ENCODE peak calls at places on chromosomes 13 and 19, in six cellular contexts. U, O, N, V, G and Y are unnamed samples. For H3K9me3, H3K27me3 and H3K36me3, the result is how much of the 10 kb centered on the place peaks cover.

GRCh38 chr13:101544979-101545378 is 92.5 kb downstream of the ITGBL1 start:
- DNase-seq in N (no peak), O (no peak), V (no peak), U (no peak), G (no peak), Y (no peak)

GRCh38 chr19:40247735-40248262 is 21.3 kb upstream of the CCNP start:
- DNase-seq in G (no peak), N (no peak), O (no peak), U (no peak), V (no peak), Y (no peak)

GRCh38 chr13:33285420-33286124 is at the start of gene STARD13:
- DNase-seq in V (peak), U (peak), N (peak), O (peak), G (peak), Y (peak)

GRCh38 chr19:52689804-52690394 is 44.9 kb downstream of the ZNF611 start:
- DNase-seq in U (peak), N (peak), O (peak), V (peak), G (peak), Y (peak)

GRCh38 chr19:44764975-44765948 is 12.4 kb upstream of the CBLC start:
- DNase-seq in O (peak), G (no peak), N (no peak), U (no peak), V (no peak), Y (no peak)

GRCh38 chr19:10751109-10751972 is 33.5 kb downstream of the DNM2 start:
- DNase-seq in G (peak), V (peak), N (peak), U (peak), O (no peak), Y (no peak)

GRCh38 chr13:114048463-114048862 is 74.6 kb upstream of the C13orf46 start:
- DNase-seq in V (no peak), U (no peak), O (no peak), G (no peak), N (no peak), Y (no peak)

GRCh38 chr13:40069173-40070044 is 413.9 kb downstream of the COG6 start:
- DNase-seq in G (peak), O (peak), U (peak), V (peak), N (peak), Y (peak)

GRCh38 chr13:34019870-34020269 is 201.9 kb downstream of the RFC3 start:
- DNase-seq in O (peak), V (peak), G (no peak), U (no peak), N (no peak), Y (no peak)

GRCh38 chr13:109616021-109616420 is 170.4 kb downstream of the IRS2 start:
- DNase-seq in N (no peak), V (no peak), U (no peak), G (no peak), O (no peak), Y (no peak)

GRCh38 chr13:35347679-35348205 is 128.7 kb downstream of the MAB21L1 start:
- DNase-seq in G (no peak), N (no peak), U (no peak), O (no peak), V (no peak), Y (no peak)

GRCh38 chr13:35478384-35479222 is 2.1 kb upstream of the MAB21L1 start:
- DNase-seq in V (no peak), G (no peak), N (no peak), O (no peak), U (no peak), Y (no peak)

GRCh38 chr13:97976551-97977375 is 23.3 kb downstream of the IPO5 start:
- DNase-seq in G (no peak), V (no peak), N (no peak), O (peak), U (no peak), Y (peak)

GRCh38 chr19:50024719-50025021 is 502 bp downstream of the VRK3 start:
- DNase-seq in V (no peak), U (no peak), N (no peak), O (no peak), G (no peak), Y (no peak)

GRCh38 chr19:44570984-44571684 is 41.7 kb upstream of the CEACAM20 start:
- DNase-seq in V (peak), U (no peak), O (peak), N (no peak), G (peak), Y (peak)

GRCh38 chr19:28694812-28695211 is 518.1 kb downstream of the UQCRFS1 start:
- DNase-seq in N (no peak), V (no peak), O (no peak), U (no peak), G (no peak), Y (peak)

GRCh38 chr13:39023761-39024160 is 14.1 kb downstream of the PROSER1 start:
- DNase-seq in N (no peak), G (no peak), O (peak), V (no peak), U (no peak), Y (no peak)

GRCh38 chr19:18167975-18168645 is 5.5 kb upstream of the IFI30 start:
- DNase-seq in O (peak), V (peak), G (peak), N (peak), U (peak), Y (peak)

GRCh38 chr13:43089912-43090498 is 66.6 kb downstream of the DNAJC15 start:
- DNase-seq in U (no peak), N (no peak), V (no peak), G (no peak), O (no peak), Y (no peak)

GRCh38 chr13:74696148-74696922 is 562.1 kb upstream of the KLF12 start:
- DNase-seq in V (no peak), U (no peak), N (no peak), O (no peak), G (no peak), Y (no peak)

GRCh38 chr13:66911411-66911939 is 318.7 kb downstream of the PCDH9 start:
- DNase-seq in U (no peak), G (no peak), O (no peak), V (no peak), N (no peak), Y (no peak)

GRCh38 chr13:94707400-94708021 is 4.8 kb downstream of the SOX21 start:
- DNase-seq in U (no peak), V (no peak), O (no peak), N (no peak), G (no peak), Y (no peak)

GRCh38 chr19:19338082-19338481 is 17.5 kb downstream of the MAU2 start:
- DNase-seq in U (no peak), O (no peak), G (no peak), N (no peak), V (peak), Y (peak)

GRCh38 chr13:21526707-21527454 is 67.8 kb upstream of the ZDHHC20 start:
- DNase-seq in V (no peak), U (no peak), N (no peak), G (no peak), O (peak), Y (no peak)

GRCh38 chr19:45503909-45504308 is 3.4 kb upstream of the VASP start:
- DNase-seq in G (no peak), U (no peak), V (no peak), O (no peak), N (no peak), Y (no peak)

GRCh38 chr13:77779461-77780272 is 82.2 kb downstream of the SLAIN1 start:
- DNase-seq in U (no peak), O (peak), N (no peak), G (peak), V (peak), Y (no peak)

GRCh38 chr13:66558511-66558910 is 671.6 kb downstream of the PCDH9 start:
- DNase-seq in G (no peak), O (no peak), U (no peak), V (no peak), N (no peak), Y (no peak)

GRCh38 chr19:17424743-17425365 is 5.0 kb downstream of the MVB12A start:
- DNase-seq in N (no peak), O (peak), U (peak), G (no peak), V (peak), Y (peak)

GRCh38 chr13:51000576-51001260 is 91.1 kb downstream of the RNASEH2B start:
- DNase-seq in O (no peak), N (peak), G (no peak), U (no peak), V (peak), Y (peak)

GRCh38 chr19:40785526-40785925 is 7.5 kb downstream of the RAB4B start:
- DNase-seq in V (no peak), N (no peak), G (no peak), U (no peak), O (no peak), Y (no peak)

GRCh38 chr13:41802684-41803554 is 158.0 kb downstream of the VWA8 start:
- DNase-seq in G (no peak), V (no peak), O (no peak), U (no peak), N (no peak), Y (peak)

GRCh38 chr19:55152017-55152416 is 3.0 kb upstream of the TNNT1 start:
- DNase-seq in G (no peak), U (no peak), N (no peak), V (no peak), O (no peak), Y (no peak)

GRCh38 chr13:51585696-51586095 is 1.4 kb downstream of the WDFY2 start:
- DNase-seq in U (no peak), O (no peak), N (no peak), G (no peak), V (no peak), Y (no peak)

GRCh38 chr13:97335488-97336134 is 98.4 kb upstream of the RAP2A start:
- DNase-seq in U (no peak), N (no peak), V (no peak), G (no peak), O (no peak), Y (no peak)

GRCh38 chr13:37646531-37646930 is 48.0 kb upstream of the POSTN start:
- DNase-seq in O (no peak), V (no peak), G (no peak), U (no peak), N (no peak), Y (no peak)

GRCh38 chr19:16587031-16588023 is 15.1 kb upstream of the SLC35E1 start:
- DNase-seq in N (no peak), G (no peak), O (no peak), U (no peak), V (no peak), Y (no peak)

GRCh38 chr19:18219911-18220631 is 6.2 kb downstream of the PDE4C start:
- DNase-seq in G (no peak), N (no peak), U (no peak), O (no peak), V (no peak), Y (no peak)

GRCh38 chr19:56813531-56813930 is 27.0 kb downstream of the PEG3 start:
- DNase-seq in U (no peak), N (no peak), V (no peak), G (no peak), O (no peak), Y (no peak)

GRCh38 chr13:20401958-20402856 is 123.5 kb downstream of the CRYL1 start:
- DNase-seq in G (peak), U (no peak), V (no peak), O (no peak), N (no peak), Y (no peak)

GRCh38 chr19:3514930-3515329 is 8.8 kb downstream of the FZR1 start:
- DNase-seq in N (no peak), U (no peak), V (no peak), G (no peak), O (no peak), Y (no peak)

GRCh38 chr19:3510727-3511126 is 4.6 kb downstream of the FZR1 start:
- DNase-seq in O (no peak), N (no peak), V (peak), U (peak), G (no peak), Y (no peak)

GRCh38 chr19:3511506-3512251 is 5.6 kb downstream of the FZR1 start:
- DNase-seq in G (no peak), O (no peak), V (peak), U (peak), N (no peak), Y (no peak)

GRCh38 chr19:3513198-3514140 is 7.4 kb downstream of the FZR1 start:
- DNase-seq in V (peak), O (no peak), N (no peak), G (peak), U (peak), Y (no peak)

GRCh38 chr19:3512562-3512961 is 6.5 kb downstream of the FZR1 start:
- DNase-seq in U (no peak), G (no peak), O (no peak), N (no peak), V (peak), Y (no peak)
- H3K9me3 ChIP-seq in U (under half), G (under half), O (under half), N (under half), V (under half), Y (under half)

DNA sequence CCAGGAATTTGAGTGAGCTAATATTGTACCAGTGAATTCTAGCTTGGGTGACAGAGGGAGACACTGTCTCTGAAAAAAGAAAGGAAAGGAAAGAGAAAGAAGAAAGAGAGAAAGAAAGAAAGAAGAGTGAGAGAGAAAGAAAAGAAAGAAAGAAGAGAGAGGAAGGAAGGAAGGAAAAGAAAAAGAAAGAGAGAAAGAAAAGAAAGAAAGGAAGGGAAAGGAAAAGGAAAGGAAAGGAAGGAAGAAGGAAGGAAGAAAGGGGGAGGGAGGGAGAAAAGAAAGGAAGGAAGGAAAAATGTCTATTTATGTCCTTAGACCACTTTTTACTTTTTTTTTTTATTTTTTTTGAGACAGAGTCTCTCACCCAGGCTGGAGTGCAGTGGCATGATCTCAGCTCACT is 5.4 kb upstream of the ZNF491 start:
- DNase-seq in O (no peak), N (no peak), V (no peak), G (no peak), U (no peak), Y (no peak)
- H3K27me3 ChIP-seq in O (under half), N (under half), V (under half), G (under half), U (under half), Y (under half)

GRCh38 chr19:33133438-33134031 is 1.6 kb downstream of the WDR88 start:
- DNase-seq in V (peak), U (no peak), O (no peak), G (no peak), N (no peak), Y (no peak)

GRCh38 chr19:33132425-33132824 is 511 bp downstream of the WDR88 start:
- DNase-seq in N (no peak), O (no peak), G (no peak), U (no peak), V (no peak), Y (no peak)

GRCh38 chr19:33132021-33132420 is at the start of gene WDR88:
- DNase-seq in N (no peak), U (no peak), O (no peak), G (no peak), V (no peak), Y (no peak)

GRCh38 chr19:33129901-33130300 is 2.0 kb upstream of the WDR88 start:
- DNase-seq in N (no peak), V (no peak), G (no peak), U (no peak), O (no peak), Y (no peak)

DNA sequence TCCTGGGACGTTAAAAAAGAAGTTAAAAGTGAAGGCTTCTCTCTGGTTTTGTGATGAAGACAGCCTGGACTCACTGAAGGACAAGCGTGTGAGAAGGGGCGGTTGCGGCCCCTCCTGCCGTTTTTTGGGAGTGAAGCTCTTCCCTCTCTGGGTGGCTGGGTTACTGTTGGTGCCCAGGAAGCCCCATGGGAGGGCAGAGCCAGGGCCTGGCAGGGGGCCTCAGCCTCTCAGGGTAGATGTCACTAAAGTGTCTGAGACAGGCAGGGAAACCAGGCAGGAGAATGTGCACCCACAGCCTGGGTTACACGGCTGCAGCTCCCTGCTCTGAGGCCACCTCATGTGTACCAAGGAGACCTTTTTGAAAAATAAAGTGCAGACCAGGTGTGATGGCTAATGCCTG is 1.5 kb upstream of the WDR88 start:
- DNase-seq in G (no peak), V (no peak), N (no peak), U (no peak), O (no peak), Y (no peak)
- H3K36me3 ChIP-seq in G (half or more), V (under half), N (under half), U (under half), O (under half), Y (under half)

GRCh38 chr19:12260861-12261260 is 33.8 kb downstream of the ZNF44 start:
- DNase-seq in U (no peak), V (no peak), G (no peak), O (no peak), N (no peak), Y (no peak)

GRCh38 chr19:12260236-12260635 is 34.4 kb downstream of the ZNF44 start:
- DNase-seq in G (no peak), O (no peak), N (no peak), U (no peak), V (no peak), Y (no peak)

GRCh38 chr19:12265921-12266704 is 28.6 kb downstream of the ZNF44 start:
- DNase-seq in N (no peak), G (no peak), U (no peak), V (no peak), O (no peak), Y (no peak)

GRCh38 chr19:12261554-12261953 is 33.1 kb downstream of the ZNF44 start:
- DNase-seq in G (no peak), N (no peak), U (no peak), O (no peak), V (no peak), Y (no peak)
- H3K9me3 ChIP-seq in G (half or more), N (half or more), U (under half), O (under half), V (under half), Y (under half)

GRCh38 chr19:2982983-2983350 is 5.6 kb downstream of the TLE6 start:
- DNase-seq in O (peak), G (peak), U (peak), V (peak), N (peak), Y (peak)
- H3K27me3 ChIP-seq in O (under half), G (under half), U (under half), V (under half), N (under half), Y (under half)

GRCh38 chr13:99392806-99393135 is 85.6 kb upstream of the GPR183 start:
- DNase-seq in V (no peak), O (no peak), U (no peak), N (no peak), G (no peak), Y (no peak)
- H3K36me3 ChIP-seq in V (under half), O (under half), U (under half), N (under half), G (under half), Y (under half)

DNA sequence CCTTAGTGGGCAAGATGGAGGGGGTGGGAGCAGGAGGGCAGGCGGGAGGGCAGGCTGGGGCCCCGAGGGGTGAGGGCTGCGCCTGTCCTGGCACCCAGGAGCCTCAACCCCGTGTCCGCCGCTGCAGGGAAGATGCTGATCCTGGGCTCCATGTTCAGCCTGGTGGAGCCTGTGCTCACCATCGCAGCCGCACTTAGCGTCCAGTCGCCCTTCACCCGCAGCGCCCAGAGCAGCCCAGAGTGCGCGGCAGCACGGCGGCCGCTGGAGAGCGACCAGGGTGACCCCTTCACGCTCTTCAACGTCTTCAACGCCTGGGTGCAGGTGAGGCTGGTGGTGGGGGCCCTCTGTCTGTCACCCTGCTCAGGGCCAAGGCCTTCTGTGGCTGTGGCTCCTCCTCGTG is 23.5 kb downstream of the DHX34 start:
- DNase-seq in V (no peak), G (no peak), N (no peak), U (no peak), O (no peak), Y (no peak)
- H3K9me3 ChIP-seq in V (under half), G (under half), N (under half), U (under half), O (under half), Y (under half)

DNA sequence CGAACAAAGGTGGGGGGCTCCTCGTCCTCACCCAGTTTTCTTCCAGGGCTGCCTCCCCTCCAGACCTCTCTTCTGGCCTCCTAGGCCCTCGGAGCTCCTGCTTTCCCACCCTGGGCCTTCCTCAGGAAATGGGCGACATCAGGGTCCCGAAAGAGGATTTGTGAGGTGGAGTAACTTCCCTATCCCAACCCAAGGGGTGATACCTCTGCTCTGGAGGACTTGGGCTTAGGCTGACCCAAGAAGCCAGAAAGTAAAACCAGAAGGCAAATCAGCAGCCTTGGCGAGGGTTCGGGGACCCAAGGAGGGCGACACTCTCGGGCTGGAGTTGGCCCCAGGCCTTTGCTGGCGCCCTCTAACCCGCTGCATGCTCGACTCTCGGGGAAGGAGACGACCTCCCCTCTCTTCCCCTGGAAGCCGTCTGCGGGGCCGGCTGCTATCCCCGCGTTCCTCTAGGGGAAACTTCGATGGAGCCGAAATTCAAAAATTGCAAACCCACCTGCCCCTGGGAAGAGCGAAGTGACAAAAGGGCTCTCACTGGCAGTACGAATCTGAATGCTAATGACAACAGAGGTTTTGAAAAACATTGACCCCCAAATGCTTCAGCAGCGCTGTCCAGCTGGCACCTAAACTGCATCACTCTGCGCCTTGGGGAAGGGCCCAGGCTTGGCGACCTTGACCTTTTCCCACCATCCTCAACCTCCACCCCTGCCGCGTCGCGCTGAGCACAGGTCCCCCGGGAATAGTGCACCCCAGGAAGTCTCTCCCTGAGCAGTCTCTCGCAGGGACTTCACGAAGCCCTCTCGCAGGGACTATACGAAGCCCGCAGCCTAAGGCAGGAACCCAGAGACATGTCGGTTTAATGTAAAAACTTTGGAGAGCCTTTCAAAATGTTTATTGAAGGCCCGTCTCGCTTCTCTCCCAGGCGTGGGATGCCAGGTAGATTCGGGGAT is 2.4 kb downstream of the PDX1 start:
- DNase-seq in U (no peak), V (no peak), N (no peak), O (no peak), G (no peak), Y (no peak)
- H3K27me3 ChIP-seq in U (under half), V (half or more), N (half or more), O (half or more), G (half or more), Y (under half)